ENCODE peak calls at places on chromosomes 2 and 18, in four cellular contexts. Z is prostate gland, O is suprapubic skin, W is spleen. S is an unnamed sample.
A peak's percentile ranks its signal among the peaks of the same experiment; 100 is the strongest.

GRCh38 chr2:10331702-10332401 is 29.1 kb downstream of the HPCAL1 start:
- DNase-seq in Z (no peak), O (no peak), W (peak; percentile 85), S (peak; percentile 84)

GRCh38 chr18:42228581-42228980 is 273.5 kb downstream of the PIK3C3 start:
- DNase-seq in Z (no peak), O (no peak), W (no peak), S (no peak)

GRCh38 chr2:219453691-219454131 is 19.1 kb downstream of the SPEG start:
- DNase-seq in Z (peak; percentile 46), O (no peak), W (no peak), S (no peak)

GRCh38 chr18:25497395-25497794 is 145.4 kb upstream of the ZNF521 start:
- DNase-seq in Z (no peak), O (no peak), W (no peak), S (no peak)

GRCh38 chr2:38750011-38750792 is 959 bp downstream of the SRSF7 start:
- DNase-seq in Z (peak; percentile 62), O (peak; percentile 71), W (peak; percentile 92), S (no peak)

GRCh38 chr2:83650897-83651296 is 808.2 kb downstream of the SUCLG1 start:
- DNase-seq in Z (no peak), O (no peak), W (no peak), S (no peak)

GRCh38 chr18:57997820-57998219 is 46.2 kb upstream of the NEDD4L start:
- DNase-seq in Z (no peak), O (no peak), W (no peak), S (no peak)

GRCh38 chr2:78775291-78775690 is 250.2 kb upstream of the REG3G start:
- DNase-seq in Z (no peak), O (no peak), W (no peak), S (no peak)

GRCh38 chr2:236828820-236829219 is 256.9 kb upstream of the COPS8 start:
- DNase-seq in Z (no peak), O (no peak), W (no peak), S (no peak)

GRCh38 chr2:154425999-154426398 is 272.5 kb upstream of the KCNJ3 start:
- DNase-seq in Z (no peak), O (no peak), W (no peak), S (no peak)

GRCh38 chr2:5696351-5696740 is 4.2 kb downstream of the SOX11 start:
- DNase-seq in Z (no peak), O (no peak), W (no peak), S (no peak)

GRCh38 chr2:10073706-10074105 is 6.5 kb downstream of the CYS1 start:
- DNase-seq in Z (no peak), O (no peak), W (peak; percentile 63), S (peak; percentile 21)

GRCh38 chr2:130241041-130241707 is 42.9 kb upstream of the TUBA3E start:
- DNase-seq in Z (no peak), O (no peak), W (no peak), S (no peak)

GRCh38 chr18:34809697-34810096 is 99.6 kb downstream of the DTNA start:
- DNase-seq in Z (no peak), O (peak; percentile 83), W (no peak), S (peak; percentile 37)

GRCh38 chr2:58870704-58871103 is 629.6 kb upstream of the FANCL start:
- DNase-seq in Z (no peak), O (no peak), W (no peak), S (no peak)

GRCh38 chr2:45259144-45259543 is 249.9 kb upstream of the SIX2 start:
- DNase-seq in Z (no peak), O (no peak), W (no peak), S (no peak)

GRCh38 chr2:120313695-120314615 is 32.0 kb upstream of the INHBB start:
- DNase-seq in Z (peak; percentile 12), O (peak; percentile 68), W (peak; percentile 80), S (no peak)

GRCh38 chr2:240405654-240406313 is 29.7 kb upstream of the GPC1 start:
- DNase-seq in Z (no peak), O (no peak), W (peak; percentile 52), S (no peak)

GRCh38 chr2:109134741-109135571 is 6.0 kb downstream of the SH3RF3 start:
- DNase-seq in Z (no peak), O (no peak), W (no peak), S (no peak)

GRCh38 chr18:59140287-59140885 is 702 bp downstream of the SEC11C start:
- DNase-seq in Z (peak; percentile 8), O (no peak), W (no peak), S (peak; percentile 24)

GRCh38 chr18:72848534-72849237 is 19.1 kb downstream of the NETO1 start:
- DNase-seq in Z (no peak), O (no peak), W (no peak), S (no peak)

GRCh38 chr2:40220177-40220925 is 231.5 kb downstream of the SLC8A1 start:
- DNase-seq in Z (no peak), O (no peak), W (no peak), S (peak; percentile 14)

GRCh38 chr2:172046080-172046678 is 39.1 kb upstream of the DLX1 start:
- DNase-seq in Z (no peak), O (no peak), W (no peak), S (no peak)

GRCh38 chr2:128727914-128728313 is 409.2 kb upstream of the HS6ST1 start:
- DNase-seq in Z (no peak), O (no peak), W (no peak), S (peak; percentile 32)

GRCh38 chr2:125679903-125680302 is 976.1 kb upstream of the GYPC start:
- DNase-seq in Z (no peak), O (no peak), W (no peak), S (no peak)

GRCh38 chr2:46377666-46378560 is 80.7 kb downstream of the EPAS1 start:
- DNase-seq in Z (no peak), O (peak; percentile 40), W (no peak), S (no peak)

GRCh38 chr18:29034113-29034856 is 857.4 kb upstream of the CDH2 start:
- DNase-seq in Z (no peak), O (no peak), W (no peak), S (no peak)

DNA sequence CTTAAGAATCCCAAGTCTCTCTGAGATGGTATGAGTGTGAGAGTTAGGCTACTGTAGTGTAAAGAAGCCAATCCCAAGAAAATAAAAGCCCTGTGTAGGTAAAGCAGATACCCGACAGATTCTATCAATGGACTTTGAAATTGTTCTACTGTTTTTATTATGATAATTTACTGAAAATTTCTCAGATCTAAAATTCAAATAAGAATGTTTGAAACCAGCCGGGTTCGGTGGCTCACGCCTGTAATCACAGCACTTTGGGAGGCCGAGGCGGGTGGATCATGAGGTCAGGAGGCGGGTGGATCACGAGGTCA is 208.3 kb upstream of the SPRED2 start:
- DNase-seq in Z (no peak), O (no peak), W (no peak), S (no peak)
- TF ChIP-seq CTCF in Z (no peak), O (no peak), W (no peak), S (no peak)

DNA sequence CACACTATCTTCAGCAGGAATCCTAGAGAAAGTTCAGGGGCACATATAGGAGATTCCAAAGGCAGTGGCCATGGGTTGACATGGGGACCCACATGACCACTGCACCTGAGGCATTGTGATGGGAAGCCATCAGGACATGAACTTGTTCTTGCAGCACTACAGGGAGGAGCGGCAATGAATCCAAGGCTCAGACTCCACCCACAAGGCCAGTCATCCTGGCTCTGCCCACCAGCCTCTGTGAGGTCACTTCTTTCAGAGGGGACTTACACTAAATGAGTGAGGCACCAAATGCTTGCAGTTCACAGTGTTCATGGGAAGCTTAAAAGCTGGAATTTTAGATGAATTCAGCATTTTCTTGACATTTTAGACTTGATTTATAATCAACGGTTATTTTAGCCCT is 254.2 kb downstream of the SETBP1 start:
- DNase-seq in Z (no peak), O (no peak), W (no peak), S (no peak)
- TF ChIP-seq POLR2AphosphoS5 in Z (no peak), O (no peak), W (no peak), S (no peak)

GRCh38 chr18:32460046-32460785 is 10.5 kb downstream of the GAREM1 start:
- DNase-seq in Z (no peak), O (no peak), W (no peak), S (no peak)
- TF ChIP-seq CTCF in Z (no peak), O (no peak), W (no peak), S (no peak)

GRCh38 chr2:180006236-180006635 is 861 bp downstream of the CWC22 start:
- DNase-seq in Z (no peak), O (no peak), W (no peak), S (no peak)

GRCh38 chr2:180003566-180003965 is 3.5 kb downstream of the CWC22 start:
- DNase-seq in Z (no peak), O (no peak), W (no peak), S (no peak)

GRCh38 chr2:180010701-180011100 is 3.6 kb upstream of the CWC22 start:
- DNase-seq in Z (no peak), O (no peak), W (no peak), S (no peak)

GRCh38 chr2:180004731-180005130 is 2.4 kb downstream of the CWC22 start:
- DNase-seq in Z (no peak), O (no peak), W (no peak), S (no peak)

DNA sequence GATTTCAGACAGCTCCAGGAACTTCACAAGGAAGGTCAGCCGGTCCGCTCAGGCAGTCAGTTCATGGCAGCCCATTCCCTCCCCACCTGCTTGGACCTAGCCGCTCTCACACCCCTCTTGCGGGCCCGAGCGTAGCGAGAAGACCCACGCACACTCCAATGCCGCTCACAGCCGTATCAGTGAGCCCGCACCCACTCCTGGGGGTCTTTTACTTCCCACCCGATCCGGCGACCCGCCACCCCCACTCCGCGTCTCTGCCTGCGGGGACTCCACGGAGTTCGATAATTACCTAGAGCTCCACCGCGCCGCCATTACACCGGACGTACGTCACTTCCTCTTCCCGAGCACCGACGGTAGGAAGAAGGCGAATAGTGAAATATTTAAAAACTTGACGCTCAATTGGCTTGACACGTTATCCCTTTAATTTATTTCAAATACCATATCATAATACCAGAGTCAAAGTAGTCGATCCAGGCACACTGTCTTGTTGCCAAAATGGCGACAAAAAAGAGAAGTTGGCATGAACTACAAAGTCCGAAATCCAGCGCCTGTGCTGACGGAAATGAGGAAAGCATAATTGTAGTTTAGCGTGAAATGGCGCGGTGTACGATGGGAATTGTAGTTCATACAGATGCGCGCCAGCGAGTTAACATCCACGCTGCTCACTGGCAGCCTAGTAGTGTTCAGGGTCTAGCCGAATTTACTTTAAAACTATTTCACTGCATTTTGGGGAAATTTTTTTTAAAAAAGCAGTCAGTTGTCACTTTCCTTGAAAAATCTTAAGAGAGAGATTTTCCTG is at the start of gene CWC22:
- DNase-seq in Z (peak; percentile 92), O (peak; percentile 90), W (peak; percentile 96), S (peak; percentile 82)
- TF ChIP-seq POLR2AphosphoS5 in Z (peak; percentile 92), O (peak; percentile 73), W (peak; percentile 86), S (peak; percentile 73)

DNA sequence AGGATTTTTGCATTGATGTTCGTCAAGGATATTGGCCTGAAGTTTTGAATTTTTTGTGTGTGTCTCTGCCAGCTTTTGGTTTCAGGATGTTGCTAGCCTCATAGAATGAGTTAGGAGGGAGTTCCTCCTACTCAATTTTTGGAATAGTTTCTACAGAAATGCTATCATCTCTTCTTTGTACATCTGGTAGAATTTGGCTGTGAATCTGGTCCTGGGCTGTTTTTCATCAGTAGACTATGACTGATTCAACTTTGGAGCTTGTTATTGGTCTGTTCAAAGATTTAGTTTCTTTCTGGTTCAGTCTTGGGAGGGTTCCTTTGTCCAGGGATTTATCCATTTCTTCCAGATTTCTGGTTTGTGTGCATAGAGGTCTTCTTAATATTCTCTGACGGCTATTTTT is 166.7 kb downstream of the ST6GAL2 start:
- DNase-seq in Z (no peak), O (no peak), W (no peak), S (no peak)
- TF ChIP-seq CTCF in Z (no peak), O (no peak), W (no peak), S (no peak)

GRCh38 chr2:37653805-37654378 is 17.6 kb downstream of the CDC42EP3 start:
- DNase-seq in Z (peak; percentile 30), O (no peak), W (peak; percentile 86), S (no peak)
- TF ChIP-seq POLR2AphosphoS5 in Z (no peak), O (no peak), W (peak; percentile 31), S (peak; percentile 32)

GRCh38 chr2:195575879-195576391 is 81.1 kb upstream of the SLC39A10 start:
- DNase-seq in Z (no peak), O (no peak), W (peak; percentile 83), S (no peak)
- TF ChIP-seq CTCF in Z (peak; percentile 39), O (no peak), W (no peak), S (no peak)